ENCODE peak calls at places on chromosomes 6 and 20, in five cellular contexts. W, C, K, L and P are unnamed samples.

GRCh38 chr6:145787688-145788087 is 26.9 kb downstream of the FBXO30 start:
- DNase-seq in W (no peak), C (no peak), K (no peak), L (no peak), P (no peak)

GRCh38 chr6:163347021-163347446 is 67.5 kb upstream of the QKI start:
- DNase-seq in W (no peak), C (no peak), K (no peak), L (peak; percentile 57), P (no peak)

GRCh38 chr6:43990627-43991619 is 136.3 kb downstream of the MRPL14 start:
- DNase-seq in W (no peak), C (peak; percentile 35), K (peak; percentile 79), L (no peak), P (no peak)

GRCh38 chr20:6473197-6473596 is 294.3 kb upstream of the BMP2 start:
- DNase-seq in W (no peak), C (no peak), K (no peak), L (peak; percentile 86), P (no peak)

GRCh38 chr6:72238900-72239299 is 352.6 kb downstream of the RIMS1 start:
- DNase-seq in W (no peak), C (no peak), K (no peak), L (no peak), P (no peak)

GRCh38 chr6:116218866-116219265 is 35.0 kb downstream of the TSPYL4 start:
- DNase-seq in W (no peak), C (no peak), K (no peak), L (no peak), P (no peak)

GRCh38 chr6:145891126-145891525 is 73.0 kb downstream of the SHPRH start:
- DNase-seq in W (no peak), C (no peak), K (peak; percentile 11), L (no peak), P (no peak)

GRCh38 chr6:139371421-139372253 is 2.8 kb downstream of the CITED2 start:
- DNase-seq in W (no peak), C (no peak), K (no peak), L (no peak), P (no peak)

GRCh38 chr6:129289442-129289841 is 406.5 kb downstream of the LAMA2 start:
- DNase-seq in W (no peak), C (no peak), K (no peak), L (no peak), P (no peak)

GRCh38 chr20:58088625-58089024 is 139.8 kb downstream of the ANKRD60 start:
- DNase-seq in W (peak; percentile 53), C (no peak), K (no peak), L (no peak), P (no peak)

GRCh38 chr6:29631209-29631810 is 1.7 kb downstream of the GABBR1 start:
- DNase-seq in W (peak; percentile 82), C (no peak), K (no peak), L (no peak), P (no peak)

GRCh38 chr6:53343092-53343491 is 5.7 kb downstream of the ELOVL5 start:
- DNase-seq in W (no peak), C (no peak), K (no peak), L (no peak), P (no peak)

GRCh38 chr20:54343634-54344033 is 131.8 kb upstream of the DOK5 start:
- DNase-seq in W (no peak), C (no peak), K (no peak), L (no peak), P (no peak)

GRCh38 chr6:75207211-75207984 is 1.5 kb upstream of the COL12A1 start:
- DNase-seq in W (no peak), C (no peak), K (no peak), L (no peak), P (no peak)

GRCh38 chr6:132380358-132380757 is 20.9 kb downstream of the MOXD1 start:
- DNase-seq in W (no peak), C (no peak), K (no peak), L (no peak), P (no peak)

GRCh38 chr6:19804362-19805145 is 32.6 kb upstream of the ID4 start:
- DNase-seq in W (peak; percentile 99), C (peak; percentile 96), K (peak; percentile 93), L (peak; percentile 92), P (no peak)

GRCh38 chr6:129345890-129346289 is 364.1 kb downstream of the ARHGAP18 start:
- DNase-seq in W (no peak), C (no peak), K (peak; percentile 56), L (peak; percentile 24), P (no peak)

GRCh38 chr6:125165256-125165655 is 11.7 kb downstream of the TPD52L1 start:
- DNase-seq in W (no peak), C (no peak), K (no peak), L (no peak), P (no peak)

GRCh38 chr6:146593978-146594377 is 4.8 kb upstream of the ADGB start:
- DNase-seq in W (no peak), C (no peak), K (no peak), L (no peak), P (no peak)

GRCh38 chr6:14550410-14550809 is 432.8 kb downstream of the CD83 start:
- DNase-seq in W (no peak), C (no peak), K (no peak), L (no peak), P (no peak)

GRCh38 chr6:121008553-121008952 is 325.7 kb downstream of the TBC1D32 start:
- DNase-seq in W (no peak), C (no peak), K (no peak), L (no peak), P (no peak)

GRCh38 chr20:47355489-47356219 is 845 bp downstream of the ZMYND8 start:
- DNase-seq in W (no peak), C (no peak), K (no peak), L (peak; percentile 18), P (no peak)